ENCODE peak calls at places on chromosomes 4 and X, in five cellular contexts. K is right lobe of liver, S is GM12878, J is IMR-90, H is K562. W is an unnamed sample.

GRCh38 chr4:182875471-182875870 is 41.7 kb downstream of the DCTD start:
- DNase-seq in K (no peak), S (no peak), J (no peak), H (no peak), W (no peak)

GRCh38 chr4:169092889-169093522 is 83.0 kb upstream of the CBR4 start:
- DNase-seq in K (no peak), S (no peak), J (no peak), H (no peak), W (no peak)

GRCh38 chr4:24971192-24971591 is 58.4 kb upstream of the CCDC149 start:
- DNase-seq in K (peak), S (no peak), J (no peak), H (no peak), W (no peak)

GRCh38 chr4:9859774-9860173 is 78.3 kb downstream of the DRD5 start:
- DNase-seq in K (no peak), S (no peak), J (no peak), H (no peak), W (no peak)

GRCh38 chr4:80182237-80182866 is 15.0 kb upstream of the PRDM8 start:
- DNase-seq in K (no peak), S (no peak), J (no peak), H (no peak), W (no peak)

GRCh38 chr4:94892051-94892450 is 134.3 kb downstream of the BMPR1B start:
- DNase-seq in K (no peak), S (no peak), J (no peak), H (no peak), W (no peak)

GRCh38 chr4:117478702-117479101 is 393.3 kb upstream of the TRAM1L1 start:
- DNase-seq in K (no peak), S (no peak), J (peak), H (no peak), W (no peak)

GRCh38 chr4:4840351-4840750 is 19.1 kb upstream of the MSX1 start:
- DNase-seq in K (no peak), S (no peak), J (no peak), H (no peak), W (no peak)

GRCh38 chrX:129773649-129774458 is 5.9 kb upstream of the SASH3 start:
- DNase-seq in K (no peak), S (no peak), J (no peak), H (peak), W (no peak)

DNA sequence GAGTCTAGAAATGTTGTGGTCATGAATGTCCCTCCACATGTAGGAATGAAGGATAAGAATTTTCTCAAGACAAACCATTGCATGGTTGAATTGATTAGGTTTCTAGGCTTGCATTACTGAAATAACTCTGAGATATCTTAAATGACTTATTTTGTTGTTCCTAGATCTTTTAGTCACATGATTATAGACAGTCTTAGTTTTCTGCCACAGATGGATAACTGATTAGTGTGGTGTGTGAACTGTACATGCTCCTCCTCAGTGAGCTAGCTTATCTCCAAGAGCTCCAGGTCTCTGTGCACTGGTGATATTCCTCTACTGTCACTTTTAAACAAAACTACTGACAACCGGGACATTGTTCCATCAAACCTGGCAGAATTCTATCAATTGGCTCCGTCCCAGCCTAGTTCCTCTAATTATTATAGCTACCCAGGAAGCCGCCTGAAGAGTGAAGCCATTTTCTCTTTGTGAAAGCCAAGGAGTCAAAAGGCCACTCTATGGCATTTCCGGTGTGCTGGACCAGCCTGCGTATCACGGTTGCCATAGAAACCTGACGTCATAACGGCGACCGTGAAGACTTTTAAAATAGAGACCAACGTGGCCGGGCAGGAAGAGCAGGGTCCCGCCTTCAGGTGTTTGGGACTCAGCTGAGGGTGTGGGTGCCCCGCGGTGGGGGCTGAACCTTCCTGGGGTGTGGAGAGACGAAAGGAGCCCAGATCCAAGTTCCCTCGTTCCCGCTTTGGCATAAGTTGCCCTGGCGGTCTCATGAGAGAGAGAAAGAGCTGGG is 28.1 kb downstream of the BEX3 start:
- DNase-seq in K (peak), S (peak), J (peak), H (peak), W (peak)
- TF ChIP-seq POLR2A in K (peak), S (peak), J (peak), H (peak), W (no peak)

DNA sequence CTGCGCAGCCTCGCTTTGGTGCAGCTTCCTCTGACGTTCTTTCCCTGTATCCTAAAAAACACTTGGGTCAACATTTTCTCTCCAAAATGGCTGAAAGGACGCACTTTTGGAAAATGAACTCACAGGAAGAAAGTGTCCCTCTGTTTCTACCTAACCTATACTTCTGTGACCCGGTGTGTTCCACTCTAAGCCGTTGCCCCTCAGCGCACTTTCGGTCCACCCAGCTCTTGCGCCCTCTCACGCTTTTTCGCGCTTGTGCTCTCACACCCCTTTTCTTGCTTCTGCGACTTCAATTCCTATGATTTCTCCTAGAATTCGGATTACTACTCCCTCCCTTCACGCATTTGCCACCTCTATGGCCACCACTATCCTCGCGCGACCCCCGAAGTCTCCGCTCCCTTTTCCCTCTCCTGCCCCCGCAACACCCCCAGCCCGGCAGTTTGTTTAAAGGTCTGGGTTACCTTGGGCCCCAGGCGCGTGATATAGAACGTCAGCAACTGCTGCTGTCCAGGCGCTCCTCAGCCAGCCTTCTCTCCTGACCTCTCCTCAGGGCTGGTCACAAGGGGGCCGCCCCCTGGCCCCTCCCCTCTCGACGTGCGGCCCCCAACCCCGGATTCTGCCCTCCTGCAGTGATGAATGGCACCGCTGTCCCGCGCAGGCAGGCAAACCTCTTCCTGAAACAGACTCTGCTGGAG is at the start of gene USP51:
- DNase-seq in K (peak), S (peak), J (peak), H (peak), W (peak)
- TF ChIP-seq POLR2A in K (no peak), S (no peak), J (no peak), H (no peak), W (no peak)

DNA sequence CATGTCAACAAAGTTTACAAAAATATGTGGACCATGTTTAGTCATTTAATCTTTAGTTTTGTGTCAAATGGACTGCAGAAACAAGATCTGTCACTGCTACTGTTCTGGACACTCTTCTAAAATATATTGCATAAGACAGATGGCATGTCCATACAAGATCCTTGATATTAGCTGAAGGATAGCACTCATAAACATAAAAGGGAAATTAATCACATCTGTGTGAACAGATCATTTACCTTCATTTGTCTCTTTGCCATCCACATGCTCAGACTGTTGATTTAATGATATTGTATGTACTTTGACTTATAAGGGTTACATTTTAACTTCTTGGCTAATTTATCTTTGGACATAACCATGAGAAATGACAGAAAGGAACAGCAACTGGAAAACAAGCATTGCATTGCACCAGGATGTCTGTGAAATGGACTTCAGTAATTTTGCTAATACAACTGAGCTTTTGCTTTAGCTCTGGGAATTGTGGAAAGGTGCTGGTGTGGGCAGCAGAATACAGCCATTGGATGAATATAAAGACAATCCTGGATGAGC is at the start of gene UGT2B7:
- DNase-seq in K (no peak), S (no peak), J (no peak), H (no peak), W (no peak)
- TF ChIP-seq POLR2A in K (peak), S (no peak), J (no peak), H (no peak), W (no peak)

DNA sequence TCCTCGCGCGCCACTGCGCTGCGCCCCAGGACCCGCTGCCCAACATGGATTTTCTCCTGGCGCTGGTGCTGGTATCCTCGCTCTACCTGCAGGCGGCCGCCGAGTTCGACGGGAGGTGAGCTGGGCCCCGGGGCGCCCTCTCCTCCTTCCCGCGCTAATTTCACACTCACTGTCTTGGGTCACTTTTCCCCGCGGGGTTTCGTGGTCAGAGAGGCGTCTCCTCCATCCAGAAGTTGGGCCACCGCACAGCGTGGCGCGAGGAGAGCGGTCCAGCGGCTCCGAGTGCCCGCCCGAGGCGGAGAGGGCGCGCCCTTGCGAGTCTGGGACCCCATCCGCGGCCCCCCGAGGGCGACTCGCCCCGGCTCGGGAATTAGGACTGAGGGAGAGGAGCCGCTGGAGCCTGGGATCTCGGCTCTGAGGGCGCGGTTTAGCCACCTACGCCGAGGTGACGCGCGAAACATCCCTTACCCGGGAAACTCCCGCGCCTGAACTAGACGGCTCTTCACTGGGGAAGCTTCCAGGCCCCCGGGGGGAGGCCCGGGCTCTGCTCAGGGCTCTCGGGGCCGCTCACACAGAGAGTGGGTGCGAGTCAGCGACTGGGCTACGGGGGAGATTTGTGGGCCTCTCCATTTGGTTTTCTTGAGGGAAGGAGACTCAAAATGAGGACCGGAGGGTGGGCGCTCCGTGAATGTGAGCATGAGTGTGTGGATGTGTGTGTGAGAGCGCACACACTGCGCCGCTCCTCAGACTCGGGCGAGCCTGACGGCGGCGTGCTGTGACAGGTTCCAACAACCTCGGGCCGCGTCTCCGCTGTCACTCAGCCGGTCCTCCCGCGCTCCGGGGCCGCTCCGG is 564 bp downstream of the NPNT start:
- DNase-seq in K (peak), S (no peak), J (no peak), H (no peak), W (no peak)
- TF ChIP-seq POLR2A in K (no peak), S (peak), J (no peak), H (no peak), W (no peak)

GRCh38 chr4:77852892-77853495 is 9.6 kb upstream of the MRPL1 start:
- DNase-seq in K (no peak), S (peak), J (no peak), H (no peak), W (no peak)
- TF ChIP-seq POLR2A in K (no peak), S (no peak), J (no peak), H (no peak), W (no peak)

GRCh38 chrX:39983715-39984114 is 114.0 kb downstream of the BCOR start:
- DNase-seq in K (no peak), S (no peak), J (peak), H (no peak), W (no peak)
- TF ChIP-seq POLR2A in K (no peak), S (no peak), J (no peak), H (no peak), W (no peak)

GRCh38 chr4:40562681-40563080 is 67.0 kb downstream of the RBM47 start:
- DNase-seq in K (no peak), S (no peak), J (no peak), H (no peak), W (no peak)

GRCh38 chr4:40562208-40562607 is 67.5 kb downstream of the RBM47 start:
- DNase-seq in K (no peak), S (no peak), J (no peak), H (no peak), W (no peak)

GRCh38 chr4:40563401-40563800 is 66.3 kb downstream of the RBM47 start:
- DNase-seq in K (no peak), S (no peak), J (no peak), H (no peak), W (no peak)

GRCh38 chr4:40564004-40564403 is 65.7 kb downstream of the RBM47 start:
- DNase-seq in K (no peak), S (no peak), J (no peak), H (no peak), W (peak)

DNA sequence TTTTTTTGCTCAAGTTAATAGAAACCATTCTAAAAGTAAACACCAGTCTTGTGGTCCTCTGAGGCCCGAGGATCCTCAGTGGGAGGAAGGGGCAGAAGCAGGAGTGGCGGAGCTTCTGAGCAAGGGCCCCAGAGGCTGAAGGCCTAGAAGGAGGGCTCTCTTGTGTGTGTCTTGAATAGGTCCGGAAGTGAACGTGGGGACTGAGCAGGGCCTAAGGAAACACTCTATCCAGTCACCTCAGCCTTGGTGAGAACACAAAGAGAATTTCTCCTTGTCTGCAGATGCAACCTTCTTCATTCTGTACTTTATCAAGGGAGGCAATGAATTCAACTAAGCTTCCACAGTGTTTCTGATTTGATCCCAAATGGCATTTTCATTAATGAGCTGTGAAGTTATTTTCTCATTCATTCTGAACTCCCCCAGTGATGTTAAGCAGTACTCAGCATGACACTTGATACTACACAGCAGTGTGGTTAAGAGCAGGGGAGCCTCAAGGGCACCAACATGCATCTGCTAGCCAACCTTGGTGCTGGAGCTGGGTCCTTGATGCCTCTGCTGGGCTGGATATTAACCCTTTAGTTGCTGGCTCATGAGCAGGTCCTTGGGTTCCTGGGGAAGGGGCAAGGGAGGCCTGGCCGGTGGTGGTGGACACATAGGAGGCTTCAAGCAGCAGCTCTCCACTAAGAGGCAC is 64.7 kb downstream of the RBM47 start:
- DNase-seq in K (no peak), S (no peak), J (no peak), H (no peak), W (no peak)
- TF ChIP-seq POLR2A in K (no peak), S (no peak), J (no peak), H (no peak), W (no peak)

GRCh38 chr4:145762719-145763118 is 82.8 kb downstream of the C4orf51 start:
- DNase-seq in K (no peak), S (no peak), J (no peak), H (no peak), W (no peak)
- TF ChIP-seq POLR2A in K (no peak), S (no peak), J (no peak), H (no peak), W (no peak)